ENCODE peak calls at places on chromosomes 6 and 20, in four cellular contexts. J is H1, N is left lung, R is heart left ventricle. A is an unnamed sample.

GRCh38 chr20:41087777-41088176 is 49.6 kb upstream of the PLCG1 start:
- DNase-seq in N (no peak), R (no peak), J (no peak), A (no peak)

GRCh38 chr6:143678980-143679379 is 1.2 kb downstream of the PHACTR2 start:
- DNase-seq in N (no peak), R (no peak), J (no peak), A (no peak)

GRCh38 chr20:35738410-35739179 is 3.5 kb downstream of the RBM39 start:
- DNase-seq in J (no peak), N (no peak), R (no peak), A (no peak)

GRCh38 chr6:50850860-50851259 is 32.2 kb downstream of the TFAP2B start:
- DNase-seq in N (peak), J (no peak), R (no peak), A (no peak)

GRCh38 chr20:49579195-49579594 is 11.3 kb upstream of the PTGIS start:
- DNase-seq in J (no peak), R (no peak), N (no peak), A (no peak)

GRCh38 chr6:161922631-161923119 is 648.8 kb upstream of the AGPAT4 start:
- DNase-seq in R (peak), N (no peak), J (no peak), A (peak)

GRCh38 chr6:35381132-35381531 is 38.8 kb downstream of the PPARD start:
- DNase-seq in J (no peak), R (no peak), N (no peak), A (no peak)

GRCh38 chr6:142294681-142295080 is 7.1 kb upstream of the ADGRG6 start:
- DNase-seq in R (no peak), J (no peak), N (no peak), A (no peak)

GRCh38 chr6:85186546-85187170 is 263.2 kb upstream of the NT5E start:
- DNase-seq in N (no peak), J (no peak), R (no peak), A (no peak)

GRCh38 chr6:1767481-1768246 is 157.9 kb downstream of the FOXC1 start:
- DNase-seq in N (no peak), R (peak), J (no peak), A (no peak)

GRCh38 chr20:8571660-8572059 is 439.6 kb downstream of the PLCB1 start:
- DNase-seq in R (no peak), J (no peak), N (no peak), A (no peak)

GRCh38 chr20:8562356-8562755 is 430.3 kb downstream of the PLCB1 start:
- DNase-seq in N (no peak), R (no peak), J (no peak), A (no peak)

GRCh38 chr20:8573686-8574085 is 441.6 kb downstream of the PLCB1 start:
- DNase-seq in N (no peak), J (no peak), R (no peak), A (no peak)

DNA sequence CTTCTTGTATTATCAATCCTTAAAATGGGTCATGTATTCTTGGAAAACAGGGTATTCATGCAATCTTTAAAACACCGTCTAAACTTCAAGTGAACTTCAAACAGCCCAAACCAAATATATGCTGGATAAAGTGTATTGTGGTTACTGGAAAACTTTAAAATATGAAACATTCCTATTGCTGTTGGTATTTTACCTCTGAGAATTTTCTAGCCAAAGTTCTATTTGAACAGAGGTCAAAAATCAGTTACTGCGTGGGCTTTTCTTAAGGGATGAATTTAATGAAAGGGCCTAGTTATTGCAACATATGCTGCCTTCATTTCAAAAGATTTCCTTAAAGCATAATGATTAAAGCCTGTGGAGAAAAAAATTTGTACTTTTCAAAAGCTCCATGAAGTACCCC is 436.0 kb downstream of the PLCB1 start:
- DNase-seq in R (no peak), N (no peak), J (no peak), A (no peak)
- H3K4me3 ChIP-seq in R (no peak), N (no peak), J (no peak), A (no peak)

GRCh38 chr6:108811490-108811889 is 36.7 kb upstream of the ARMC2 start:
- DNase-seq in R (no peak), N (no peak), J (no peak), A (no peak)
- H3K27ac ChIP-seq in R (no peak), N (no peak), J (no peak), A (no peak)

GRCh38 chr20:31497838-31498540 is 16.3 kb upstream of the HM13 start:
- DNase-seq in N (no peak), R (peak), J (no peak), A (no peak)

GRCh38 chr20:31496761-31497295 is 17.4 kb upstream of the HM13 start:
- DNase-seq in J (no peak), R (peak), N (peak), A (no peak)

GRCh38 chr20:31489152-31489551 is 14.1 kb downstream of the REM1 start:
- DNase-seq in J (no peak), R (no peak), N (no peak), A (no peak)

GRCh38 chr20:31490752-31491151 is 15.7 kb downstream of the REM1 start:
- DNase-seq in R (no peak), J (no peak), N (no peak), A (no peak)

GRCh38 chr20:31494131-31494530 is 19.0 kb downstream of the REM1 start:
- DNase-seq in N (no peak), R (no peak), J (peak), A (no peak)
- TF ChIP-seq CTCF in N (no peak), R (no peak), J (peak), A (no peak)

GRCh38 chr6:122754191-122754731 is 25.3 kb upstream of the FABP7 start:
- DNase-seq in J (no peak), N (no peak), R (no peak), A (no peak)

GRCh38 chr6:122751291-122751690 is 28.2 kb upstream of the FABP7 start:
- DNase-seq in R (no peak), N (no peak), J (no peak), A (no peak)

GRCh38 chr6:122753688-122754056 is 25.8 kb upstream of the FABP7 start:
- DNase-seq in R (no peak), J (no peak), N (no peak), A (no peak)

GRCh38 chr6:122752493-122752892 is 27.0 kb upstream of the FABP7 start:
- DNase-seq in J (no peak), R (no peak), N (no peak), A (no peak)

GRCh38 chr6:122752990-122753687 is 26.4 kb upstream of the FABP7 start:
- DNase-seq in N (no peak), R (no peak), J (no peak), A (no peak)
- H3K4me3 ChIP-seq in N (no peak), R (peak), J (no peak), A (peak)

GRCh38 chr6:134449004-134449403 is 131.1 kb upstream of the SGK1 start:
- DNase-seq in R (no peak), N (no peak), J (no peak), A (no peak)
- H3K27ac ChIP-seq in R (no peak), N (no peak), J (no peak), A (peak)

GRCh38 chr6:22363966-22364296 is 67.1 kb upstream of the PRL start:
- DNase-seq in N (no peak), J (no peak), R (no peak), A (no peak)

GRCh38 chr6:22363166-22363965 is 66.5 kb upstream of the PRL start:
- DNase-seq in R (no peak), J (no peak), N (no peak), A (no peak)

GRCh38 chr6:22362361-22362760 is 65.5 kb upstream of the PRL start:
- DNase-seq in J (no peak), R (no peak), N (no peak), A (no peak)

GRCh38 chr6:22366214-22366613 is 69.4 kb upstream of the PRL start:
- DNase-seq in N (no peak), R (no peak), J (no peak), A (no peak)

GRCh38 chr6:22364314-22364713 is 67.5 kb upstream of the PRL start:
- DNase-seq in N (no peak), J (no peak), R (no peak), A (no peak)
- TF ChIP-seq CTCF in N (no peak), J (no peak), R (no peak), A (no peak)

DNA sequence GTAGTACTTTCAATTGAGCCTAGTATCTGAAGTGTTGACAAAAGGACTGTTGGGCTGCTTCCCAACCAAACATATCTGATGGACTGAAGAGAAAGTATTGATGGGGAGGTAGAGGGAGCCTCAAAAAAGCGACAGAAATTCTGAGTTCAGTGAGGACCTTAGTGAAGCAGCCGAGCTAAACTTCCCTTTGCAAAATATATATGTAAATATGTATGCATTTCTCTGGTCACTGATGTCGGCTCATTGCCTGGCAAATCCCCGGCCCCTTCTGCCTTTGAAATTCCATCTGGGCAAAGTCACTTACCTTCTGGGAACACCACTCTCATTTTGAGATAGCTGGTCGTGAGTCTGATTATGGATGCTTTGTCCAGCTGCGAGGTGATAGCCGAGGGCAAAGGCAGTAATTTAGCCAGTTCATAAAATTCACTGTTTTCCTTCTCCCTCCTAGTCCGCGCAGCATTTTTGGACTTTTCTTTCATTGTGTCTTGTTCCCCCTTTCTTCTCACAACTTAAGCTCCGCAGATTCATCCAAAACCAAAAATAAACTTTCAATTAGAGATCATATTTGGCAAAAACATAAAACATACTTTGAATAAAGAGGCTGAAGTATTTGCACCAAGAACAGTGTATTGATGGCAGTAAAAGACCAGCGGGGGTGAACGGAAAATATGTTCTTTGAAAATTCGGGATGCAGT is 1.6 kb downstream of the SIM1 start:
- DNase-seq in R (no peak), N (no peak), J (no peak), A (no peak)
- H3K4me3 ChIP-seq in R (no peak), N (no peak), J (no peak), A (no peak)

GRCh38 chr20:47350181-47350550 is 6.3 kb downstream of the ZMYND8 start:
- DNase-seq in J (no peak), R (no peak), N (no peak), A (no peak)

GRCh38 chr20:47348539-47349142 is 7.9 kb downstream of the ZMYND8 start:
- DNase-seq in J (no peak), N (no peak), R (no peak), A (no peak)

GRCh38 chr20:47350691-47351545 is 5.6 kb downstream of the ZMYND8 start:
- DNase-seq in N (no peak), J (no peak), R (no peak), A (no peak)

GRCh38 chr20:47347661-47348462 is 8.6 kb downstream of the ZMYND8 start:
- DNase-seq in J (no peak), R (no peak), N (no peak), A (no peak)

DNA sequence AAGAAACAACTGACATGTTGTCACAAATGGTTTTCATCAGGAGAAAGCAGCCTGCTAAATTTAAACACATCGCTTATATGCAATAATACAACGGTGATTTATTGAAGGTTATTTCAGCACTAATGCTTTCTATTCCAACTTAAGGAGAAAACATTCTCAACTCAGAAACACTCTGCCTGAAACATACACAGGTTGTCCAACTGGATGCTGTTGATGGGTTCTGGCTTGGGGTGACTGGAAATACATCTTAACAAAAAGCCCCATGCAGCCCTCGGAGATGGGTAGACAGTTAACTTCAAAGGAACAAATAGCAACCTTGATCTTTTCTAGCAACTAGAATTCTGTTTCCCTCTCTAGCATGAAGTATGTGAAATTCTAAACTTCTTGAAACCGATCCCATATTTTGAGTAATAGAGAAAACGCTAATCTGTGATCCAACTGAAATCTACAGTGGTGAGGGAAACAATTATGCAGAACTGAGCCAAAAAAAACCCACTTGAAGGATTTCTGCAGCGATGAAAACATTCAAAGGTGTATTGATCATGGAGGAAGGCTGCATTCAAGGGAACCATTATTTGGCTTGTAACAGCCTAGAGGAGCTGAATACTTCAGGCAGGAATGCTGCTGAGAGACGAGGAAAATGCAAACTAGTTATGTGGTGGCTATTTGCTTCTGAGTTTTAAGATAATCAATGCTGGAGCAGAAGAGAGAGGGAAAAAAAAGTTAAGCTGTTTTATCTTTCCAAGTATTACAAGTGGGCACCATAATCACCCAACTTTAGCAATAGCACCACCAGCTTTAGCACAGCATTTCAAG is 6.9 kb downstream of the ZMYND8 start:
- DNase-seq in R (no peak), N (no peak), J (no peak), A (no peak)
- H3K27ac ChIP-seq in R (peak), N (peak), J (peak), A (peak)